ENCODE peak calls at places on chromosome 15, in six cellular contexts. T is neural progenitor cell, W is endothelial cell of umbilical vein, B is mucosa of descending colon, Q is fibroblast of lung, P is left ventricle myocardium inferior. U is an unnamed sample.

GRCh38 chr15:59437777-59438574 is at the start of gene FAM81A:
- DNase-seq in B (peak; percentile 85), T (peak; percentile 89), Q (peak; percentile 77), P (peak; percentile 91), W (peak; percentile 35), U (peak; percentile 83)

GRCh38 chr15:70024521-70024920 is 73.2 kb downstream of the TLE3 start:
- DNase-seq in Q (no peak), W (no peak), P (no peak), B (no peak), T (no peak), U (no peak)

GRCh38 chr15:41622901-41623300 is 37.3 kb upstream of the MGA start:
- DNase-seq in B (no peak), W (no peak), T (no peak), Q (peak; percentile 28), P (no peak), U (no peak)

GRCh38 chr15:40873625-40874561 is at the start of gene RHOV:
- DNase-seq in P (peak; percentile 38), T (peak; percentile 86), W (peak; percentile 43), Q (peak; percentile 31), B (peak; percentile 87), U (peak; percentile 44)

GRCh38 chr15:40575113-40575512 is 6.0 kb downstream of the RPUSD2 start:
- DNase-seq in P (no peak), T (no peak), Q (no peak), B (no peak), W (no peak), U (no peak)

GRCh38 chr15:92832992-92833438 is 67.1 kb upstream of the CHD2 start:
- DNase-seq in Q (no peak), P (no peak), B (no peak), W (peak; percentile 17), T (no peak), U (no peak)

GRCh38 chr15:70049701-70050445 is 47.8 kb downstream of the TLE3 start:
- DNase-seq in Q (no peak), W (no peak), P (no peak), B (peak; percentile 10), T (no peak), U (no peak)

GRCh38 chr15:77144492-77145070 is 73.7 kb upstream of the TSPAN3 start:
- DNase-seq in T (no peak), Q (peak; percentile 93), B (no peak), W (no peak), P (no peak), U (no peak)

GRCh38 chr15:87631775-87632174 is 624.8 kb downstream of the NTRK3 start:
- DNase-seq in B (no peak), W (no peak), P (no peak), Q (no peak), T (no peak), U (no peak)

GRCh38 chr15:23497710-23498111 is 50.7 kb upstream of the GOLGA6L2 start:
- DNase-seq in Q (peak; percentile 2), P (no peak), T (peak; percentile 19), B (no peak), W (no peak), U (no peak)

GRCh38 chr15:67701669-67702068 is 123.6 kb upstream of the SKOR1 start:
- DNase-seq in B (no peak), T (no peak), W (no peak), Q (peak; percentile 42), P (no peak), U (no peak)

GRCh38 chr15:49423021-49423420 is at the start of gene FGF7:
- DNase-seq in P (no peak), Q (peak; percentile 93), T (peak; percentile 25), W (no peak), B (no peak), U (peak; percentile 9)

GRCh38 chr15:32802296-32802936 is 84.6 kb downstream of the GREM1 start:
- DNase-seq in T (no peak), W (no peak), P (no peak), Q (peak; percentile 95), B (no peak), U (no peak)

GRCh38 chr15:85865070-85865684 is 70.5 kb upstream of the KLHL25 start:
- DNase-seq in W (peak; percentile 38), B (peak; percentile 39), P (no peak), T (peak; percentile 91), Q (peak; percentile 57), U (peak; percentile 25)

DNA sequence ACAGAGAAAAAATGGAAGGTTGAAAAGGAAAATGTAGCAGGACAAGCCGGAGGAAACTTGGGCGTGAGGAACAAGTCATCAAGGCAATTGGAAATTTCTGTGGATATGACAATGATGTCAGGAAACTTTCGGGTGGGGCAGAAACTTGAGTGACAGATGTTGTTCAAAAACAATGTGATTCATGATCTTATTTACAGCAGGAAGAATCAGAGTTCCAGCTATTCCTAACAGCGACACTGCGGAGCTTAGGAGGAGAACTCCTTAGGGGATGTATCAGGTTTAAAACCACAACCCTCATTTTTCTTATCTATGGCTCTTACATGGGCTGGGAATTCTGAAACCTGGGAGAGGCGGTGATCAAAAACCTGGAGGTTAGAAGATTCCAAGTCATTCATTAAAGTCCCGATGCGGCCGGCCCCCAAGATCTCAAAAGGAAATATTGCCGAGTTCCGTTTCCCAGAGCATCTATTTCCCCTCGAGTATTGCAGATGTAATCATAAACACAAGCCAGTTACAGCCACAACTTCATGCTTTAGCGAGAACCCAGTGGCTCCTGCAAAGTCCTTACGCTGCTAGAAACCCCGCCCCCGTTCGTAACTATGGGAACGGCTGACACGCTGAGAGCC is 652 bp upstream of the ARRDC4 start:
- DNase-seq in Q (no peak), T (no peak), W (peak; percentile 14), P (no peak), B (no peak), U (no peak)
- H3K4me3 ChIP-seq in Q (peak overlapping the region; percentile 59), T (peak overlapping the region; percentile 41), W (peak overlapping the region; percentile 43), P (peak overlapping the region; percentile 87), B (no peak overlapping the region), U (peak overlapping the region; percentile 94)

GRCh38 chr15:62927196-62927595 is 115.4 kb upstream of the TPM1 start:
- DNase-seq in B (no peak), T (no peak), W (no peak), P (no peak), Q (no peak), U (no peak)

GRCh38 chr15:62931650-62932049 is 110.9 kb upstream of the TPM1 start:
- DNase-seq in P (no peak), B (no peak), Q (no peak), W (no peak), T (no peak), U (no peak)

GRCh38 chr15:62928996-62929350 is 113.6 kb upstream of the TPM1 start:
- DNase-seq in B (no peak), T (no peak), P (no peak), W (peak; percentile 64), Q (peak; percentile 71), U (no peak)

GRCh38 chr15:62925875-62926274 is 116.7 kb upstream of the TPM1 start:
- DNase-seq in W (no peak), T (no peak), P (no peak), B (no peak), Q (no peak), U (no peak)

DNA sequence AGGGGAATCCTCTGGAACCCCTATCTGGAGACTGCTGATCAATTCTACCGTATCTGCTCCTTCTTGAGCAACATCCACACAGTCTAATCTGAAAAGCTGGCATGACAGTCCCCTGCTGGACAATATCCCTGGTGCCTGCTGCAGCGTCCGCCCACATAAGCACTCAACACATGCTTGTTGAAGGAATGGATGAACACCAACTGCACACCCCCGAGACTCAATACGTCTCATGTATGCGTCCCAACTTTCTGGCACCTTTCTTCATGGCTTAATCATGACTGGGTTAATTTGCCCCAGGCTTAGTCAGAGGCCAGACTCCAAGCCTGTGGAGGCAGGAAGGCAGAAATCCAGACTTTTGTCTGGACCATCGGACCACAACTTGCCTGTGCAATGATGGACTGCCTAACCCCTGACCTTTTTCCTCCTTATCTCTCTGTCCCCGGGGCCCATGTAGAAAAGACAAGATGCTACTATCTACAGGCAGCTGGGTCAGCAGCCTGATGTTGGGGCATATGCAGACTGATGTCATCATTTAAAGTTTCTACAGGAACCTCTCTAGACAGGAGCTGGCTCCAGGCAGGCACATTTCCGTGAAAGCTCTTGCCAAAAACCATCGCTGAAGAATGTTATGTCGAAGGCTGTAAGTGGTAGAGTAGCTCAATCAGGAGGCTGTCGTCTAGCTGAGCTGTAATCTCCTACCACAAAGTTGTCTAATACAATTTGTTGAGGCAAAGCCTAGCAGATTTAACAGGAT is 114.1 kb upstream of the TPM1 start:
- DNase-seq in B (no peak), T (no peak), Q (peak; percentile 85), P (no peak), W (peak; percentile 68), U (no peak)
- TF ChIP-seq CTCF in B (no peak), T (peak; percentile 8), Q (peak; percentile 20), P (peak; percentile 39), W (peak; percentile 9), U (no peak)

GRCh38 chr15:34724486-34724885 is 30.3 kb downstream of the GJD2 start:
- DNase-seq in T (no peak), B (no peak), P (no peak), Q (no peak), W (no peak), U (no peak)

GRCh38 chr15:34721157-34721801 is 33.5 kb downstream of the GJD2 start:
- DNase-seq in P (no peak), W (no peak), T (no peak), Q (no peak), B (no peak), U (no peak)

GRCh38 chr15:34719051-34719882 is 35.5 kb downstream of the GJD2 start:
- DNase-seq in W (no peak), T (no peak), P (no peak), B (no peak), Q (no peak), U (no peak)

GRCh38 chr15:34719883-34720148 is 35.0 kb downstream of the GJD2 start:
- DNase-seq in T (no peak), W (no peak), Q (no peak), P (no peak), B (no peak), U (no peak)

DNA sequence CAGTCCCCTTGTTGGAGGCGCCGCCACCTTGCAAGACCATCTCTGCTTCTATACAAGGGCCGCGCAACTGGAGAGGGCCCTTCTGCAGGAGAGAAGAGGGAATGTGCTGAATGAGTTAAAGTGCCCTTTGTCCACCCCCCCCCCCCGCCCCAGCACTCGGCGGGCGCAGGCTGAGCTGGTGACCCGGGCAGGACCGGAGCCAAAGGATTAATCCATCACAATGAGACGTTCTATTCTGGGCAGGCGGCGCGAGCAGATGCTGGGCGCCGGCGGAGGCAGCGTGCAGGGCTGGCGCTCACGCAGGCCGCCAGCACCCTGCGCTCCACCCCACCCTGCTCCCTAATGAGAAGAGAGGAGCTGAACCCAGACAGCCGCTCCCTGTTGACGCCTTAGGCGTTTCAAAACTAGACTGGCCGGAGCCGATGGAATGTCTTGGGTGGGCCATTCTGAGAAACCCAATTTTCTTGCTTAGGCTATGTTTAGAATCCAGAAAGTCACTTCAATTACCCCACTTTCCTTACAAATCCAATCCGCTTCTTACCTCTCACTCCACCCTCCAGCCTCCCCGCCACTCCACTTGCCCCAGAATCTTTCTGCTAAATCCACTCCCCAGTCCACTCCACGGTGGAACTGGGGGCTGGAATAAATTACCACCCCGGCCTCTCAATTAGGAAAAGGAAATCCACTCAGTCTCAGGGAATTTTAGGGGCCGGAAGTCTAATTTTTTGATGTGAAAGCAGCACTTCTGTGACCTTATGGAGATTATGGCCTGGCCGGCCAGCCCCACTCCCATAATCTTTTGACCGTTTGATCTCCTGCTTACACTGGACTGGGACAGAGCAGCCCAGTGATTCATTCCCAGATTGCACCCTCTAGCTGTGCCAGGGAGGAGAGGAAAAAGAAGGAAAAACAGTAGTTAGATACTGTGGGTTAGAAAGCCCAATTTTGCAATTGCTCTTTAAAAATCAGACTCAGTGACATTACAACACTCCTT is 32.7 kb downstream of the GJD2 start:
- DNase-seq in T (peak; percentile 91), Q (peak; percentile 61), P (peak; percentile 73), B (no peak), W (peak; percentile 58), U (peak; percentile 83)
- H3K4me3 ChIP-seq in T (peak overlapping the region; percentile 39), Q (peak overlapping the region; percentile 34), P (peak overlapping the region; percentile 43), B (no peak overlapping the region), W (peak overlapping the region; percentile 45), U (peak overlapping the region; percentile 46)

GRCh38 chr15:101489236-101489632 is 273 bp downstream of the PCSK6 start:
- DNase-seq in P (peak; percentile 60), Q (no peak), B (peak; percentile 79), T (peak; percentile 68), W (no peak), U (peak; percentile 69)
- TF ChIP-seq CTCF in P (no peak), Q (no peak), B (no peak), T (no peak), W (no peak), U (no peak)